ENCODE peak calls at places on chromosomes 2 and 18, in five cellular contexts. A is astrocyte, X is GM23248, V is OCI-LY7, Q is A549. D is an unnamed sample.

GRCh38 chr2:195891081-195891480 is 177.6 kb downstream of the DNAH7 start:
- DNase-seq in X (no peak), Q (no peak), V (no peak), A (no peak), D (no peak)

GRCh38 chr2:240759454-240759853 is 60.6 kb downstream of the KIF1A start:
- DNase-seq in X (no peak), V (no peak), Q (no peak), A (no peak), D (no peak)

GRCh38 chr2:164457271-164457670 is 164.0 kb downstream of the GRB14 start:
- DNase-seq in X (no peak), V (no peak), A (no peak), Q (no peak), D (no peak)

GRCh38 chr2:51813245-51813644 is 781.3 kb upstream of the NRXN1 start:
- DNase-seq in A (peak), Q (no peak), X (peak), V (no peak), D (peak)

GRCh38 chr2:163373481-163373880 is 362.3 kb downstream of the FIGN start:
- DNase-seq in V (no peak), Q (no peak), A (no peak), X (no peak), D (no peak)

GRCh38 chr2:117661619-117662018 is 152.9 kb upstream of the DDX18 start:
- DNase-seq in Q (no peak), A (no peak), X (no peak), V (no peak), D (no peak)

GRCh38 chr2:206253125-206253787 is 21.2 kb upstream of the ZDBF2 start:
- DNase-seq in V (no peak), X (no peak), Q (no peak), A (no peak), D (no peak)

GRCh38 chr2:85288244-85288725 is 39.5 kb downstream of the TGOLN2 start:
- DNase-seq in X (peak), Q (peak), V (no peak), A (peak), D (peak)

GRCh38 chr2:33160217-33160616 is 213.5 kb downstream of the LTBP1 start:
- DNase-seq in V (no peak), A (peak), X (no peak), Q (no peak), D (no peak)

GRCh38 chr18:58195278-58195721 is 151.3 kb downstream of the NEDD4L start:
- DNase-seq in X (no peak), Q (no peak), A (no peak), V (peak), D (no peak)

GRCh38 chr2:61465045-61465444 is 5.8 kb downstream of the USP34 start:
- DNase-seq in A (no peak), Q (no peak), V (no peak), X (no peak), D (no peak)

GRCh38 chr18:34977787-34978532 is 63.3 kb upstream of the MAPRE2 start:
- DNase-seq in Q (no peak), A (no peak), X (peak), V (peak), D (no peak)

GRCh38 chr2:201807452-201807980 is 1.2 kb downstream of the CDK15 start:
- DNase-seq in A (peak), V (no peak), X (peak), Q (no peak), D (no peak)

GRCh38 chr2:170073288-170073687 is 104.7 kb upstream of the MYO3B start:
- DNase-seq in Q (no peak), X (peak), A (peak), V (no peak), D (peak)

GRCh38 chr2:157441072-157441454 is 2.8 kb downstream of the CYTIP start:
- DNase-seq in V (peak), Q (no peak), X (no peak), A (no peak), D (no peak)

GRCh38 chr2:227415538-227416424 is 28.0 kb upstream of the SCYGR1 start:
- DNase-seq in X (peak), V (no peak), A (peak), Q (peak), D (peak)

GRCh38 chr18:68267583-68267982 is 447.3 kb downstream of the TMX3 start:
- DNase-seq in A (peak), X (peak), Q (no peak), V (no peak), D (peak)

GRCh38 chr2:27182346-27182745 is 29.5 kb upstream of the ATRAID start:
- DNase-seq in X (peak), Q (no peak), V (no peak), A (peak), D (no peak)

GRCh38 chr2:36516136-36516870 is 81.7 kb downstream of the FEZ2 start:
- DNase-seq in Q (no peak), V (no peak), A (peak), X (peak), D (no peak)

GRCh38 chr2:71498261-71498701 is 44.9 kb downstream of the DYSF start:
- DNase-seq in A (peak), Q (peak), X (peak), V (no peak), D (peak)

GRCh38 chr2:219207884-219208740 is 1.5 kb downstream of the ZFAND2B start:
- DNase-seq in Q (no peak), A (peak), X (peak), V (no peak), D (peak)

GRCh38 chr2:217001740-217002139 is 141.9 kb upstream of the TNP1 start:
- DNase-seq in V (no peak), X (no peak), A (no peak), Q (no peak), D (no peak)

GRCh38 chr2:241137276-241138190 is 11.7 kb downstream of the PASK start:
- DNase-seq in A (no peak), V (no peak), Q (no peak), X (no peak), D (no peak)

GRCh38 chr2:78465707-78466106 is 559.8 kb upstream of the REG3G start:
- DNase-seq in A (no peak), X (no peak), Q (no peak), V (no peak), D (peak)

GRCh38 chr18:9792565-9793226 is 84.6 kb downstream of the RAB31 start:
- DNase-seq in V (peak), Q (no peak), X (no peak), A (no peak), D (peak)

GRCh38 chr2:118847447-118848172 is at the start of gene EN1:
- DNase-seq in Q (no peak), X (peak), V (no peak), A (peak), D (peak)

GRCh38 chr2:105761931-105762515 is 17.3 kb downstream of the NCK2 start:
- DNase-seq in X (no peak), V (no peak), A (peak), Q (no peak), D (no peak)

GRCh38 chr2:85326946-85327756 is 638 bp downstream of the TGOLN2 start:
- DNase-seq in X (peak), V (peak), A (no peak), Q (no peak), D (peak)

GRCh38 chr2:135504811-135505210 is 26.2 kb downstream of the ZRANB3 start:
- DNase-seq in A (no peak), V (no peak), X (no peak), Q (no peak), D (no peak)

GRCh38 chr18:70279470-70279869 is 9.4 kb upstream of the SOCS6 start:
- DNase-seq in V (no peak), Q (no peak), A (no peak), X (no peak), D (peak)

GRCh38 chr2:72136349-72136748 is 11.3 kb downstream of the CYP26B1 start:
- DNase-seq in Q (no peak), V (no peak), X (no peak), A (no peak), D (no peak)

GRCh38 chr2:147438897-147439296 is 405.9 kb upstream of the ACVR2A start:
- DNase-seq in A (no peak), X (no peak), V (no peak), Q (no peak), D (no peak)

DNA sequence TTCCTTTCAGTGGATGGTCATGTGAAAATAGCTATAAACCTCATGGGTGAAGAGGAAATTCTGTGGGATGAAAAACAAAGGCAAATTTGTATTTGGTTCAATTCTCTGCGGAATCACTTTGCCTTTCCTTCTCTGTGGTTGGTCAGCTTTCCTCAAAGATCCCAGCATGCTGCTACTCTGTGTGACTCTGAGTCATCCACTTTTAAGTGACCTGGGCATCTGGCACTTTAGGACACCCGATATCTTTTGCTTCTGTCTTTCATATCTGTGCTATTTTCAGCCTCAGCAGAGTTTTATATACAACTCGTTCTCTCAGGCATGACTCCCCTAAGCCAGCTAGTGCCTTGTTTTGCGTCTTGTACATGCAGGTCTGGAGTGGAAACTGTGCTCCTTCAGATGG is 217.0 kb upstream of the PIEZO2 start:
- DNase-seq in V (no peak), Q (no peak), X (no peak), A (peak), D (no peak)
- H3K27ac ChIP-seq in V (no peak), Q (no peak), X (no peak), A (no peak), D (no peak)

GRCh38 chr2:239476029-239476756 is 75.4 kb upstream of the HDAC4 start:
- DNase-seq in Q (no peak), A (no peak), V (no peak), X (no peak), D (no peak)
- H3K4me2 ChIP-seq in Q (no peak), A (no peak), V (no peak), X (no peak), D (no peak)

GRCh38 chr2:20515293-20516220 is 68.7 kb downstream of the RHOB start:
- DNase-seq in X (peak), V (no peak), A (no peak), Q (no peak), D (no peak)

GRCh38 chr2:20516646-20517341 is 69.9 kb downstream of the RHOB start:
- DNase-seq in X (peak), Q (no peak), V (no peak), A (peak), D (no peak)

GRCh38 chr2:20514596-20515269 is 67.9 kb downstream of the RHOB start:
- DNase-seq in X (peak), A (peak), V (no peak), Q (no peak), D (peak)

GRCh38 chr2:20513946-20514345 is 67.1 kb downstream of the RHOB start:
- DNase-seq in A (no peak), X (no peak), Q (no peak), V (no peak), D (no peak)

DNA sequence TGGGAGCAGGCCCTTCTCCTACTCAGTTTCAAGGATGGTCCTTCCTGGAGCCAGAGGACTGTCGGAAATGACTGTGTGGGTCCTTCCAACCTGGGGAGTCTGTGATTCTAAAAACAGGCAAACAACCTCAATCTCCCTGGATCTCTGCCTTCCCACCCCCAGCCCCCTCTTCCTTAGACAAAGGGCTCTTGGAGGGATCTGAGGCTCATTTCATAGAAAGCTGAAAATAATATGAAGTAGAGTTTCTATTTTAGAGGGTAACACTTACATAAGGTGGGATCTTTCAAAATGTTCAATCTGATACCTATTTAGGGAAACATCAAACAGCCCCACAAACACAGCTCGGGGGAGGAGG is 69.4 kb downstream of the RHOB start:
- DNase-seq in A (no peak), V (no peak), Q (no peak), X (no peak), D (no peak)
- H3K27ac ChIP-seq in A (no peak), V (no peak), Q (peak), X (no peak), D (no peak)

GRCh38 chr2:230492107-230492506 is 76.1 kb downstream of the SP100 start:
- DNase-seq in Q (no peak), V (no peak), X (no peak), A (no peak), D (peak)
- H3K4me2 ChIP-seq in Q (no peak), V (no peak), X (no peak), A (no peak), D (peak)

DNA sequence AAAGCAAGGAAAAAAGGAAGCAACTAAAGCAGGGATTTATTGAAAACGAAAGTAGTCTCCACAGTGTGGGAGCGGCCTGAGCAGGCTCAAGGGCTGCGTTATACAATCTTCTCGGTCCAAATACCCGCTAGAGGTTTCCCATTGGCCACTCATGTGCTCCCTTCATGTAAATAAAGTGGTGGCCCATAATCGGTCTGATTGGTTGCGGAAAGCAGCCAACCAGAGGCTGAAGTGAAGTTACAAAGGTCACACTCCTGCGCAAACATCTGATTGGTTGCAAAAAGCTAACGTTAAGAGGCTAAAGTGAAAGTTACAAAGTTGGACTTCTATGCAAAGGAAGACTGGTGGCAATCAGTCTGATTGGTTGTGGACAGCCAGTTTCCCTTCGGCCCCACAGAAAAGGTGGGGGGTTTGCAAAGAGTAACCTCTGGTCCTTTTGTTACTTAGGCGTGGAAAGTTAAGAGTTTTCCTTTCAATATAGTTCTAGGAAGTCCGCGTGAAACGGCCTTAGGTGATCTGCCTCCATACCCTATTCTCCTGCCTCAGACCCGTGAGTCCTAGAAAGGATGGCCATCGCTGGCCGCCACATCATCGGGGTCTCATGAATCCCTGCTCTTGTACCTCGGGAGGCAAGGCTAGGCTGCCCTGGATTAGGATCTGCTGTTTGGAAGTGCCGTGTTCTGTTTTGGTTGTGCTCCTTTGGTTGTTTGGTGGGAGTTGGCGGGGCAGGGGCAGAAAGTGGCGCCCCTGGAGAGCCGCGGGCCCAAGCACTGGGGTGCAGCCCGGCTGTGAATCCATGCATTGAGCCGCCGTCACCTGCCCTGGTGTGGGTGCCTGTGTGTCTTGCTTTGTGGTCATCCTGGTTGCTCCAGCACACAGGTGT is 80.4 kb upstream of the LDLRAD4 start:
- DNase-seq in Q (peak), A (no peak), X (peak), V (no peak), D (peak)
- H3K27ac ChIP-seq in Q (peak), A (no peak), X (no peak), V (no peak), D (no peak)

DNA sequence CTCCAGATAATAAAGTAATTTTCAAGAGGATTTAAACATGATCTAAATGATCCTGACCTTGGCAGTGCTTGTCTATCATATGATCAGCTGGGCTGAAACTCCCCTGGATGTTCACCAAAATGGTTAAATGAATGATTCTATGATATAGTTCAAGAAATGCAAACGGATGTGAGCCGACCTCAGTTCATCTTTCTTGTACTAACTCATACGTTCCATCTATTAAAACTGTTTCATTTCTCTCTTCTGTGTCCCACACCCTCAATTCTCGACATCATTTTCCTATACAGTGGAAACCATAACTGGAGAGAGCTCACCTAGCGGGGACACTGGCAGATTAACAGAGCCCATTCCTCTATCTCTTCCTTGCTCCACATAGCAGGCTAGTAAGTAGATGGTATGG is 281.8 kb upstream of the CCDC68 start:
- DNase-seq in Q (no peak), V (no peak), X (no peak), A (no peak), D (no peak)
- H3K4me2 ChIP-seq in Q (no peak), V (no peak), X (no peak), A (no peak), D (no peak)

DNA sequence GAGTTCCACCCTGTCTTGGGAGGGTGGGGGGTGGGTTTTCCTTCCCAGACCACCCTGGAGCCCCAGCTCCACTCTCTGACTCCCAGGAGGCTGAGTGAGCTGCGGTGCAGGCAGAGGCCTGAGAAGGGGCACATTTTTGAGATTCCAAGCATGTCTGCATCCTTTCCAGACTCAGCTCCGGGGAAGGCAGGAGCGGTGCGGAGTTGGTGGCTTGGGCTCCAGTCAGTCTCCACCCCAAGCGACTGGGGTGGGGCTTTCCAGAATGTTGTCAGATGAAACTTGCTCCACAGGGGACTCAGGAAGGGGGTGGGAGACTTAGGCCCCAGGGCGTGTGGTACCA is 44.2 kb upstream of the HS6ST1 start:
- DNase-seq in V (no peak), X (peak), A (peak), Q (no peak), D (no peak)
- H3K27ac ChIP-seq in V (no peak), X (peak), A (peak), Q (peak), D (no peak)

DNA sequence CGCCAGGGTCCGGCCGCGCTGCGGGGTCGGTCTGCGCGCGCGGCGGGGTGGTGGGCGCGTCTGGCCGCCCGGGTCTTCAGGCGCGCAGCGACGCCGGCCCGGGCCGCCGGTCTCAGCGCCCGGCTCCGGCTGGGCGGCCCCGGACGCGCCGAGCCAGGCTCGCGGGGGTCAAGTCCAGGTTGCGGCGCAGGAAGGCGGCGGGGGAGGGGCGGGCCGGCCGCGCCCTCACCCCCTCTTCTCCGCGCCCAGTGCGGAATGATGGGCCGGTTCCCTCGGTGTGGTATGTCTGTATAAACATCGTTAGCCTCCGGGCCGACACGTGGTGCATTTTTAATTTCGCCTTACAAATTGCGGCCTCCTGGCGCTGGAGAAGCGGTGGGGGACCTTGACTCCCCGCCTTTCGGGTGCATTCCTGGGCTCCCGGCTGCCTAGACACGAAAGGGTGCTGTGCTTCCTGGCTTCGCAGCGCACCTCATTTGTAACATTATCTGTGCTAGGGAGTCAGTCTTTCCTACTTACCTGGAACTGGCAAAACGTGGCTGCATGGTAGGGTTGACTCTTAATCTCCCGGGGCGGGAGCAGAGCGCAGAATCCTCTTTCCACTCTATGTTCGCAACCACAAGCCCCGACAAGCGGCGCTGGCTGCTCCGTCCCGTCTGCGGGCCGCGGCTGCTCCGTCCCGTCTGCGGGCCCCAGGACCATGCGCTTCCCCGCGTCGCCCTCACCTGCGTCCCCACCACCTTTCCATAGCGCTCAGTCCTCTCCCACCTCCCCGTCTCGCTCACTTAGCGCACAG is 69.0 kb downstream of the CTAGE1 start:
- DNase-seq in X (peak), A (peak), V (no peak), Q (no peak), D (peak)
- H3K4me2 ChIP-seq in X (peak), A (peak), V (no peak), Q (peak), D (peak)

GRCh38 chr2:69774984-69775982 is 33.3 kb downstream of the ANXA4 start:
- DNase-seq in X (no peak), V (no peak), A (no peak), Q (no peak), D (no peak)
- H3K27ac ChIP-seq in X (no peak), V (no peak), A (no peak), Q (peak), D (no peak)

GRCh38 chr2:204504594-204504993 is 40.7 kb upstream of the PARD3B start:
- DNase-seq in V (no peak), X (no peak), A (no peak), Q (no peak), D (no peak)
- H3K4me2 ChIP-seq in V (no peak), X (no peak), A (no peak), Q (no peak), D (no peak)

D was measured in PC-3.